ENCODE peak calls at places on chromosomes 16 and 17, in four cellular contexts. M, I, O and U are unnamed samples.

GRCh38 chr17:28901866-28902818 is 737 bp downstream of the DHRS13 start:
- DNase-seq in I (no peak), O (peak), M (no peak), U (peak)

GRCh38 chr16:2816751-2817495 is at the start of gene PRSS21:
- DNase-seq in M (no peak), I (peak), O (peak), U (no peak)

GRCh38 chr16:65667013-65667578 is 545.2 kb upstream of the CDH11 start:
- DNase-seq in O (peak), M (peak), I (no peak), U (peak)

GRCh38 chr17:31293586-31293985 is 3.5 kb downstream of the OMG start:
- DNase-seq in M (no peak), O (no peak), I (no peak), U (no peak)

GRCh38 chr17:38559025-38559879 is 46.5 kb downstream of the SRCIN1 start:
- DNase-seq in M (peak), O (peak), I (peak), U (peak)

GRCh38 chr17:45992175-45992574 is 6.9 kb upstream of the STH start:
- DNase-seq in I (no peak), O (no peak), M (no peak), U (no peak)

GRCh38 chr17:69525920-69526841 is 111.7 kb downstream of the MAP2K6 start:
- DNase-seq in I (no peak), O (peak), M (peak), U (peak)

GRCh38 chr16:10938321-10938720 is 3.9 kb downstream of the DEXI start:
- DNase-seq in O (no peak), M (no peak), I (no peak), U (no peak)

GRCh38 chr16:85746431-85747227 is 4.3 kb downstream of the C16orf74 start:
- DNase-seq in I (peak), M (no peak), O (no peak), U (no peak)

GRCh38 chr16:76705883-76706282 is 428.7 kb downstream of the CNTNAP4 start:
- DNase-seq in I (no peak), M (no peak), O (no peak), U (no peak)

GRCh38 chr16:67900156-67900555 is 7.1 kb downstream of the PSKH1 start:
- DNase-seq in I (no peak), O (no peak), M (no peak), U (no peak)

GRCh38 chr17:7478276-7479138 is 924 bp downstream of the ZBTB4 start:
- DNase-seq in I (no peak), O (peak), M (no peak), U (peak)

GRCh38 chr17:64326030-64326419 is 63.0 kb upstream of the TEX2 start:
- DNase-seq in I (no peak), M (no peak), O (no peak), U (no peak)
- H3K4me3 ChIP-seq in I (no peak), M (no peak), O (no peak), U (no peak)

GRCh38 chr17:68512247-68512966 is at the start of gene PRKAR1A:
- DNase-seq in M (peak), O (peak), I (peak), U (peak)

GRCh38 chr17:68511254-68511670 is 968 bp upstream of the PRKAR1A start:
- DNase-seq in M (no peak), O (no peak), I (no peak), U (no peak)

GRCh38 chr17:68512967-68513474 is 791 bp downstream of the PRKAR1A start:
- DNase-seq in O (peak), I (no peak), M (peak), U (peak)

GRCh38 chr17:68513932-68514331 is 1.7 kb downstream of the PRKAR1A start:
- DNase-seq in M (no peak), O (no peak), I (no peak), U (no peak)

GRCh38 chr17:68511671-68512246 is 471 bp upstream of the PRKAR1A start:
- DNase-seq in M (peak), I (peak), O (peak), U (peak)
- TF ChIP-seq CTCF in M (no peak), I (peak), O (no peak), U (no peak)

GRCh38 chr16:4987580-4988374 is 29.6 kb downstream of the SEC14L5 start:
- DNase-seq in M (no peak), O (peak), I (no peak), U (no peak)
- H3K27ac ChIP-seq in M (no peak), O (no peak), I (no peak), U (no peak)

DNA sequence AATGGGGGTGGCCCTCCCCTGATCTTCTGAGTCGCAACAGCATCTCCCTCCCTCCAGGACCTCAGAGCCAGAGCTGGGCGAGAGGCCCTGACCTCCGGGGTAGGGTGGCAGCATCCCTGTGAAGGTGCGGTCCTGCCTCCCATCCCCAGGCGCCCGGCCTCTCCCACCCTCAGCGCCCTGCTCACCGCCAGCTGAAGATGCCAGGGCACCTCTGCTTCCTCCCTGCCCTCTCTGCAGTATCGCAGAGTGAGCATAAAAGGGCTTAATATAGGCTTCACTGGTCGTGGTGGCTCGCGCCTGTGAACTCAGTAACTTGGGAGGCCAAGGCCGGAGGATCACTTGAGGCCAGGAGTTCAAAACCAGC is 10.7 kb upstream of the MPP2 start:
- DNase-seq in M (no peak), O (no peak), I (no peak), U (no peak)
- H3K4me3 ChIP-seq in M (no peak), O (peak), I (no peak), U (no peak)

GRCh38 chr17:57404073-57404472 is 147.8 kb downstream of the MSI2 start:
- DNase-seq in I (no peak), O (no peak), M (no peak), U (no peak)
- TF ChIP-seq CTCF in I (peak), O (peak), M (no peak), U (no peak)